ENCODE peak calls at places on chromosomes 1 and 21, in five cellular contexts. I is Panc1, D is HCT116, V is A549, Q is HepG2. A is an unnamed sample.

GRCh38 chr21:33230518-33231324 is 983 bp downstream of the IFNAR2 start:
- DNase-seq in D (no peak), Q (peak; percentile 37), V (peak; percentile 40), I (no peak), A (peak; percentile 86)

GRCh38 chr1:34418166-34418565 is 241.5 kb downstream of the C1orf94 start:
- DNase-seq in D (no peak), Q (no peak), V (no peak), I (no peak), A (no peak)

GRCh38 chr1:53332188-53332564 is 4.3 kb upstream of the LRP8 start:
- DNase-seq in Q (no peak), D (no peak), V (no peak), I (no peak), A (no peak)

GRCh38 chr1:92095868-92096267 is 15.7 kb downstream of the BTBD8 start:
- DNase-seq in D (no peak), I (no peak), V (no peak), Q (no peak), A (no peak)

GRCh38 chr1:210541680-210542358 is 213.1 kb downstream of the HHAT start:
- DNase-seq in Q (no peak), I (no peak), V (no peak), D (no peak), A (peak; percentile 42)

GRCh38 chr1:186775881-186776560 is 52.7 kb upstream of the PLA2G4A start:
- DNase-seq in D (no peak), V (no peak), I (no peak), Q (no peak), A (no peak)

GRCh38 chr1:184324972-184325371 is 61.9 kb upstream of the C1orf21 start:
- DNase-seq in Q (no peak), V (no peak), I (no peak), D (no peak), A (no peak)

GRCh38 chr1:87329051-87329755 is 523 bp downstream of the LMO4 start:
- DNase-seq in Q (peak; percentile 54), V (peak; percentile 21), I (no peak), D (no peak), A (peak; percentile 64)

GRCh38 chr1:56525463-56526155 is 53.8 kb downstream of the PLPP3 start:
- DNase-seq in V (no peak), D (no peak), Q (no peak), I (no peak), A (no peak)

GRCh38 chr1:68495532-68495931 is 1.4 kb downstream of the DEPDC1 start:
- DNase-seq in Q (no peak), V (no peak), D (no peak), I (no peak), A (no peak)

GRCh38 chr1:35377553-35377952 is 109.0 kb downstream of the ZMYM4 start:
- DNase-seq in V (no peak), D (no peak), I (no peak), Q (no peak), A (no peak)

GRCh38 chr1:153536618-153537375 is 1.0 kb upstream of the S100A6 start:
- DNase-seq in D (no peak), I (no peak), V (no peak), Q (no peak), A (no peak)

GRCh38 chr1:222754386-222755139 is 17.6 kb downstream of the FAM177B start:
- DNase-seq in D (no peak), I (peak; percentile 35), V (no peak), Q (no peak), A (no peak)

GRCh38 chr1:29346573-29346972 is 110.3 kb downstream of the PTPRU start:
- DNase-seq in I (no peak), V (no peak), Q (no peak), D (no peak), A (no peak)

GRCh38 chr1:29354511-29355098 is 118.3 kb downstream of the PTPRU start:
- DNase-seq in D (no peak), V (no peak), I (no peak), Q (no peak), A (no peak)

GRCh38 chr1:29355375-29355774 is 119.1 kb downstream of the PTPRU start:
- DNase-seq in I (no peak), Q (no peak), V (no peak), D (no peak), A (no peak)

GRCh38 chr1:29352719-29353420 is 116.5 kb downstream of the PTPRU start:
- DNase-seq in I (no peak), V (no peak), D (no peak), Q (no peak), A (no peak)

GRCh38 chr1:29349871-29350491 is 113.7 kb downstream of the PTPRU start:
- DNase-seq in Q (no peak), I (no peak), D (no peak), V (no peak), A (no peak)
- TF ChIP-seq CTCF in Q (no peak), I (no peak), D (no peak), V (no peak), A (no peak)

DNA sequence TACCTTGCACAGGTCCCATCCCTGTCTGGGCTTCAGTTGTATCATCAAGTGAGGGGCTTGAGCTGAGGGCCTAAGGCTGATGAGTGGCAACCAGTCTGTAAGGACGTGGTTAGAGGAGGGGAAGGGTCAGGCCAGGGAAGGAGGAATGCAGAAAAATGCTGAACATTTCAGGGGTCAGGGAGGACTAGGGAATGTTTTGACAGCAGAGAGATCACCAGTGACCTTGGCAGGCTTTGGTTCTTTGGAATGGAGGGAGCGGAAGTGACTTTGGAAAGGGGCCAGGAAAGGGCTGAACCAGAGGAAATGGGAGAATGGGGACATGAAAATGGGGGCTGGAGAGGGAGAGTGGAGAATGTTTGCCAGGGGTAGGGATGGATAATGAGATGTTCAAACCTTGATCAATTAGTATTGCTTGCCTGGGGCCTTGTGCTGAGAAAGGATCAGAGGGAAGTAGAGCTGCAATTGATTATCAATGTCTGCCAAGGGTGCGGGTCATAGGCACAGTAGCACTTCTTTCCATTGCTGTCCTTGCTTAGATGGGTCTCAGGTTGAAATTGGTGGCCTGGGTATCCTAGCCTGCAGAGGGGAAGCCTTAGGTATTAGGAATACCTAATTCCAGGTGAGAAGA is 7.4 kb downstream of the LDLRAP1 start:
- DNase-seq in I (no peak), Q (peak; percentile 80), D (no peak), V (no peak), A (no peak)
- H3K27ac ChIP-seq in I (no peak overlapping the region), Q (peak overlapping the region; percentile 65), D (no peak overlapping the region), V (no peak overlapping the region), A (no peak overlapping the region)

DNA sequence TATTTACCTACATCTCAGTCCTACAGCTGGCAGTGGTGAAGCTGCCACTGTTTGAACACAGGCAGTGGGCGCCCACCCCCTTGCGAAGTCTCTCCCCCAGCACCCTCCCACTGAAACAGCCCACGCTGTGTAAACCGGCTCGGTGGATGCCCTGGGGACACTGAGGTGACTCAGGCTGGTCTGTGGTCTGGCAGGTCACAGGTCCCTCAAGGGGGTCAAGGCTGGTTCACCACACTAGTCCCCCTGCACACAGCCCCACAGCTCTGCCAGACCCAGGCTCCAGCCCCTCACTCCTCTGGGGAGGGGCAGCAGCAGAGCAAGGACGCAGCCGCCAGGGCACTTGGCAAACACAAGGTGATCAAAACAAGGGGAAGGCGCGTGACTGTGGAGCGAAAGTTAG is 7.6 kb downstream of the CHD5 start:
- DNase-seq in Q (peak; percentile 36), V (no peak), I (no peak), D (no peak), A (no peak)
- TF ChIP-seq REST in Q (no peak), V (no peak), I (no peak), D (no peak), A (no peak)

GRCh38 chr1:107196973-107197562 is 56.2 kb downstream of the NTNG1 start:
- DNase-seq in I (no peak), V (no peak), D (peak; percentile 15), Q (peak; percentile 36), A (peak; percentile 95)
- TF ChIP-seq CTCF in I (peak; percentile 33), V (no peak), D (peak; percentile 56), Q (no peak), A (peak; percentile 96)

GRCh38 chr1:171206956-171207355 is 21.9 kb downstream of the FMO2 start:
- DNase-seq in Q (no peak), I (no peak), V (no peak), D (no peak), A (no peak)

GRCh38 chr1:171212607-171213347 is 27.7 kb downstream of the FMO2 start:
- DNase-seq in V (no peak), D (no peak), Q (no peak), I (no peak), A (no peak)

GRCh38 chr1:171210355-171210754 is 25.3 kb downstream of the FMO2 start:
- DNase-seq in Q (no peak), D (no peak), V (no peak), I (no peak), A (no peak)

GRCh38 chr1:171204311-171204710 is 19.2 kb downstream of the FMO2 start:
- DNase-seq in V (no peak), D (no peak), I (no peak), Q (no peak), A (no peak)

GRCh38 chr1:171207377-171207776 is 22.3 kb downstream of the FMO2 start:
- DNase-seq in Q (no peak), V (no peak), I (no peak), D (no peak), A (no peak)
- H3K27ac ChIP-seq in Q (no peak overlapping the region), V (no peak overlapping the region), I (no peak overlapping the region), D (no peak overlapping the region), A (no peak overlapping the region)